ENCODE peak calls at places on chromosomes 7 and 10, in seven cellular contexts. A, Z, R, N, K, O and U are unnamed samples.

GRCh38 chr7:12913002-12913401 is 225.6 kb downstream of the ARL4A start:
- DNase-seq in A (no peak), O (no peak), N (no peak), K (no peak), R (no peak), Z (peak), U (no peak)

GRCh38 chr7:24255139-24255538 is 28.9 kb upstream of the NPY start:
- DNase-seq in N (no peak), K (no peak), A (no peak), R (no peak), Z (no peak), O (no peak), U (no peak)

GRCh38 chr10:70458329-70459060 is 17.0 kb upstream of the NODAL start:
- DNase-seq in A (no peak), K (no peak), N (no peak), O (no peak), R (peak), Z (peak), U (peak)

GRCh38 chr10:129680661-129681344 is 213.8 kb downstream of the MGMT start:
- DNase-seq in A (no peak), R (no peak), N (no peak), K (no peak), O (no peak), Z (no peak), U (no peak)

GRCh38 chr10:130179640-130180039 is 43.4 kb downstream of the GLRX3 start:
- DNase-seq in R (peak), A (peak), N (peak), Z (peak), K (no peak), O (no peak), U (peak)

GRCh38 chr10:63819753-63820347 is 298.6 kb downstream of the REEP3 start:
- DNase-seq in O (peak), A (peak), R (peak), N (peak), K (no peak), Z (peak), U (peak)

GRCh38 chr10:21494221-21495001 is 31.1 kb downstream of the SKIDA1 start:
- DNase-seq in R (peak), A (no peak), Z (no peak), K (no peak), N (no peak), O (no peak), U (peak)

GRCh38 chr10:61970182-61971015 is 68.9 kb downstream of the ARID5B start:
- DNase-seq in K (no peak), R (peak), N (peak), A (no peak), Z (no peak), O (no peak), U (no peak)

GRCh38 chr7:85685901-85686300 is 499.0 kb upstream of the SEMA3D start:
- DNase-seq in Z (no peak), A (no peak), K (no peak), R (no peak), N (no peak), O (no peak), U (no peak)

GRCh38 chr7:214410-215212 is 22.2 kb downstream of the FAM20C start:
- DNase-seq in N (no peak), O (no peak), R (no peak), Z (no peak), K (no peak), A (peak), U (peak)

GRCh38 chr7:116597384-116597783 is 72.5 kb downstream of the CAV1 start:
- DNase-seq in Z (no peak), N (no peak), R (no peak), K (no peak), A (no peak), O (no peak), U (no peak)

GRCh38 chr7:139691253-139691781 is 86.5 kb downstream of the HIPK2 start:
- DNase-seq in N (no peak), O (no peak), A (no peak), Z (no peak), R (peak), K (no peak), U (peak)

GRCh38 chr7:116334555-116334954 is 124.2 kb downstream of the TES start:
- DNase-seq in A (no peak), O (no peak), R (no peak), N (no peak), Z (no peak), K (no peak), U (no peak)

GRCh38 chr7:78221961-78222751 is 423.6 kb downstream of the PHTF2 start:
- DNase-seq in K (no peak), R (no peak), O (no peak), Z (no peak), N (no peak), A (no peak), U (no peak)

GRCh38 chr7:158444501-158445420 is 142.9 kb downstream of the PTPRN2 start:
- DNase-seq in O (no peak), A (no peak), N (no peak), R (peak), K (no peak), Z (no peak), U (no peak)

GRCh38 chr10:110845756-110846620 is 25.7 kb upstream of the PDCD4 start:
- DNase-seq in O (no peak), K (no peak), Z (no peak), N (peak), A (no peak), R (no peak), U (peak)

GRCh38 chr10:103633846-103634245 is 140.3 kb downstream of the NEURL1 start:
- DNase-seq in N (no peak), K (no peak), O (no peak), R (no peak), A (no peak), Z (no peak), U (no peak)
- TF ChIP-seq JUND in N (no peak), K (no peak), O (no peak), R (no peak), A (no peak), Z (no peak), U (no peak)

GRCh38 chr10:116690356-116691078 is 51.8 kb downstream of the HSPA12A start:
- DNase-seq in K (no peak), A (no peak), Z (peak), O (no peak), N (no peak), R (no peak), U (no peak)
- TF ChIP-seq JUND in K (no peak), A (no peak), Z (no peak), O (no peak), N (no peak), R (no peak), U (no peak)

GRCh38 chr10:95071107-95071660 is 1.9 kb upstream of the CYP2C8 start:
- DNase-seq in N (no peak), R (no peak), K (no peak), O (no peak), A (no peak), Z (no peak), U (no peak)

GRCh38 chr10:95069286-95069685 is at the start of gene CYP2C8:
- DNase-seq in Z (no peak), R (no peak), A (no peak), O (no peak), N (no peak), K (no peak), U (no peak)
- TF ChIP-seq JUND in Z (no peak), R (no peak), A (no peak), O (no peak), N (no peak), K (no peak), U (no peak)

GRCh38 chr10:43202224-43202656 is 64.0 kb downstream of the CSGALNACT2 start:
- DNase-seq in O (no peak), N (no peak), K (no peak), A (peak), R (peak), Z (peak), U (no peak)
- TF ChIP-seq JUND in O (no peak), N (no peak), K (no peak), A (no peak), R (no peak), Z (peak), U (no peak)

GRCh38 chr7:69452797-69453196 is 145.5 kb upstream of the AUTS2 start:
- DNase-seq in Z (no peak), K (no peak), R (no peak), O (no peak), A (no peak), N (no peak), U (no peak)

GRCh38 chr7:69457912-69458491 is 140.3 kb upstream of the AUTS2 start:
- DNase-seq in R (no peak), O (peak), Z (no peak), A (no peak), K (no peak), N (no peak), U (no peak)
- TF ChIP-seq JUND in R (no peak), O (peak), Z (no peak), A (no peak), K (no peak), N (no peak), U (no peak)

GRCh38 chr10:43216931-43217562 is 49.8 kb downstream of the RASGEF1A start:
- DNase-seq in R (no peak), A (no peak), K (no peak), Z (no peak), O (no peak), N (no peak), U (no peak)

GRCh38 chr10:43212043-43212721 is 54.7 kb downstream of the RASGEF1A start:
- DNase-seq in K (no peak), Z (no peak), O (no peak), A (no peak), R (no peak), N (no peak), U (no peak)

GRCh38 chr10:43214956-43215561 is 51.8 kb downstream of the RASGEF1A start:
- DNase-seq in A (no peak), O (no peak), Z (no peak), N (no peak), K (no peak), R (peak), U (no peak)

GRCh38 chr10:43215758-43216455 is 51.0 kb downstream of the RASGEF1A start:
- DNase-seq in N (no peak), R (no peak), O (no peak), K (no peak), A (no peak), Z (no peak), U (no peak)

DNA sequence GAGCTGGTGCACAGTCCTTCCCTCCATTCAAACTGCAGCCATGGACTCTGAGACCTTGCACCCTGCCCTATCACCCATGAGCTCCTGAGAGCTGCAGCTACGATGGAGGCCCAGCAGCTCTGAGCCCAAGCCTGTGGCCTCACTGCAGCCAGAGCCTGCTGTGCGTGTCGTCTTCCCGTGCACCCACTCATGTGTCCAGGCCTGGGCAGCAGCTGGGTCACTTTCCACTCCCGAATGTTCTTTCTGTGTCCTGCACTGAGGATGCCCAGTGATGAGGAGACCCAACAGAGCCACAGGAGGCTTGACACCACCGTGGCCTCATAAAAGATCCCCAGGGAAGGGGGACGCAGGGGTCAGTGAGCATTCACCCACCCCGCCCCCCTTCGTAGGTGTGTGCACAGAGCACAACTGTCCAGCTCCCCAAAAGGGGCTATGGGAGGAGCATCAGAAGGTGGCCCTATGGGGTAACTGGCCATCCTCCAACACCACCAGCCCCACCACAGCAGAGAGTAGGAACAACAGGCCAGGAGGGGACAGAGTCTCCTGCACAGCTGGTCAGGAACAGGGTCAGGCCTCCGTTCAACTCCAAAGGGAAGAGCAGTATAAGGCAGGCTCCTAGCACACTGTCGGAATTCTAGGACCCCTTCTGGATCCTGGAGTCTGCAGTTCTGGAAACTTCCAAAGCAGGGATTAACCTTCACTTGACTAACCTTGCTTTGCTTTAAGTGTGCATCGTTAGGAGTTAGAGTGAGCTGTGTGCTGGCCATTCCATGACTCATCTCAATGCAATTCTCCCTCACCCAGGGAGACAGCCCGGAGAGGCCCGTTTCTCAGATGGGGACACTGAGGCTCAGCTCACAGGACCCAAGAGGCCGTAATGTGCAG is 52.6 kb downstream of the RASGEF1A start:
- DNase-seq in O (no peak), Z (no peak), A (no peak), R (no peak), N (no peak), K (no peak), U (no peak)
- TF ChIP-seq JUND in O (no peak), Z (peak), A (no peak), R (no peak), N (no peak), K (no peak), U (no peak)

GRCh38 chr7:54629771-54630170 is 87.6 kb downstream of the VSTM2A start:
- DNase-seq in R (no peak), A (no peak), K (no peak), Z (no peak), N (no peak), O (no peak), U (no peak)
- TF ChIP-seq JUND in R (no peak), A (no peak), K (no peak), Z (no peak), N (no peak), O (no peak), U (no peak)

DNA sequence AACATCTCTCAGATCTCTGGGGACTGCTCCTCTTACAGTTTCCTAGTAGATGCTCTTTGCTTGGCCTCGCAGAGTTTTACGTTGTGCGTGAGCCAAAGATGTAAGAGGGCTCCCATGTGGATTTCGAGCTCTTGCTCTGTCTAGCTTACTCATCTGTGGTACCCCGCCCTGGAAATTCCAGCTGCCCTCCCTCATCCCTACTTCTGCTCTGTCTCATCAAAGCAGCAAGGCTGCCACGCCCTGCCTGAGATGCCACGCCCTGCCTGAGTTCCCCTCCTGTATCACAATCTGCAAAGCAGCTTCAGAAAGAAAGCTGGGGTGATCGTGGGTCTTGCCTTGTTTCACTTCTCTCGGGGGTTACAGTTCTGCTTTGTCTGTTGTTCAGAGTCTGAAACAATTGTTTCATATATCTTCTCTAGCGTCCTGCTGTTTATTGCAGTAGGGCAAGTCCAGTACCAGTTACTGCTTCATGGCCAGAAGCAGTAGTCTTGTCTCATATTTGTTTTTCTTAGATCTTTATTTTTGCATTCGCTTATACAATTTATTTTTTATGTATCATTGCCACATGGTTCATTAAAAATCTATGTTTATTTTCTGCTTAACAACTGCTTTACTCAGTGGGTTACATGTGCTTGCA is 36.1 kb upstream of the CCNY start:
- DNase-seq in K (peak), A (peak), R (no peak), N (no peak), O (peak), Z (peak), U (no peak)
- TF ChIP-seq JUND in K (no peak), A (no peak), R (no peak), N (no peak), O (no peak), Z (peak), U (no peak)

GRCh38 chr10:118286051-118286838 is 55.9 kb downstream of the FAM204A start:
- DNase-seq in Z (no peak), A (no peak), N (no peak), O (no peak), K (no peak), R (no peak), U (no peak)
- TF ChIP-seq JUND in Z (no peak), A (no peak), N (no peak), O (no peak), K (no peak), R (no peak), U (no peak)

GRCh38 chr7:33395340-33395739 is 266.0 kb downstream of the BBS9 start:
- DNase-seq in O (no peak), R (no peak), K (no peak), N (no peak), Z (no peak), A (no peak), U (no peak)

GRCh38 chr7:33399528-33400213 is 270.3 kb downstream of the BBS9 start:
- DNase-seq in N (no peak), K (no peak), R (peak), O (no peak), A (no peak), Z (no peak), U (no peak)

DNA sequence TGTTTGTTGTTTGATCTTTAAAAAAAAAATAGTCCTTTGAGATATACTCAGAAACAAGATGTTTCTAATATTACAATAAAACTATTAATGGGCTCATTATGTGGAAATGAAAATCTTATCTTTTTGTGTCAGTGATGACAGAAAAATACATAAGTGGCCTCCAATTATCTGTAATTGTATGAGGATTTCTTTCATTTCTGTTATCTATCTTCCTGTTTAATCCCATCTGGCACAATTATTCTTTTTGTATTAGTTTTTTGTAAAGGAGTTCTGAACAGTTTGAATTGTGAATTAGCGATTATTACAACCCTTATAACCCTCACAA is 270.8 kb downstream of the BBS9 start:
- DNase-seq in Z (no peak), A (no peak), O (no peak), K (no peak), R (no peak), N (no peak), U (no peak)
- TF ChIP-seq JUND in Z (no peak), A (no peak), O (no peak), K (no peak), R (no peak), N (no peak), U (no peak)